ENCODE peak calls at places on chromosomes 5 and 9, in nine cellular contexts. One of them, this sample, is unnamed.

GRCh38 chr9:137968235-137968634 is 90.7 kb downstream of the CACNA1B start:
- DNase-seq in activated B cell treated with CpG ODN at 0.5 μM for 24 hours: no peak
- DNase-seq in H9: peak
- DNase-seq in astrocyte of the cerebellum: no peak
- DNase-seq in CD8-positive, alpha-beta T cell: no peak
- DNase-seq in stomach: peak
- DNase-seq in fibroblast of the aortic adventitia: no peak
- DNase-seq in GM13977: no peak
- DNase-seq in heart left ventricle: no peak
- DNase-seq in this sample: no peak

GRCh38 chr5:34490501-34491250 is 165.5 kb upstream of the RAI14 start:
- DNase-seq in CD8-positive, alpha-beta T cell: no peak
- DNase-seq in activated B cell treated with CpG ODN at 0.5 μM for 24 hours: no peak
- DNase-seq in H9: peak
- DNase-seq in GM13977: no peak
- DNase-seq in fibroblast of the aortic adventitia: no peak
- DNase-seq in heart left ventricle: no peak
- DNase-seq in astrocyte of the cerebellum: no peak
- DNase-seq in stomach: no peak
- DNase-seq in this sample: no peak

GRCh38 chr5:76592692-76593091 is 30.5 kb downstream of the F2RL2 start:
- DNase-seq in GM13977: no peak
- DNase-seq in astrocyte of the cerebellum: no peak
- DNase-seq in fibroblast of the aortic adventitia: no peak
- DNase-seq in heart left ventricle: no peak
- DNase-seq in CD8-positive, alpha-beta T cell: no peak
- DNase-seq in activated B cell treated with CpG ODN at 0.5 μM for 24 hours: no peak
- DNase-seq in stomach: no peak
- DNase-seq in H9: no peak
- DNase-seq in this sample: no peak

GRCh38 chr9:99666571-99666970 is 155.1 kb upstream of the NR4A3 start:
- DNase-seq in stomach: no peak
- DNase-seq in astrocyte of the cerebellum: no peak
- DNase-seq in CD8-positive, alpha-beta T cell: no peak
- DNase-seq in heart left ventricle: no peak
- DNase-seq in GM13977: no peak
- DNase-seq in fibroblast of the aortic adventitia: no peak
- DNase-seq in activated B cell treated with CpG ODN at 0.5 μM for 24 hours: no peak
- DNase-seq in H9: no peak
- DNase-seq in this sample: no peak

GRCh38 chr9:107819772-107820171 is 330.2 kb upstream of the KLF4 start:
- DNase-seq in H9: no peak
- DNase-seq in CD8-positive, alpha-beta T cell: no peak
- DNase-seq in GM13977: no peak
- DNase-seq in heart left ventricle: no peak
- DNase-seq in fibroblast of the aortic adventitia: no peak
- DNase-seq in astrocyte of the cerebellum: no peak
- DNase-seq in stomach: peak
- DNase-seq in activated B cell treated with CpG ODN at 0.5 μM for 24 hours: no peak
- DNase-seq in this sample: no peak

GRCh38 chr9:126671381-126671831 is 57.7 kb downstream of the LMX1B start:
- DNase-seq in fibroblast of the aortic adventitia: no peak
- DNase-seq in astrocyte of the cerebellum: no peak
- DNase-seq in H9: no peak
- DNase-seq in activated B cell treated with CpG ODN at 0.5 μM for 24 hours: no peak
- DNase-seq in GM13977: no peak
- DNase-seq in stomach: no peak
- DNase-seq in heart left ventricle: peak
- DNase-seq in CD8-positive, alpha-beta T cell: no peak
- DNase-seq in this sample: no peak

GRCh38 chr5:90747175-90747574 is 188.6 kb downstream of the ADGRV1 start:
- DNase-seq in stomach: no peak
- DNase-seq in H9: no peak
- DNase-seq in activated B cell treated with CpG ODN at 0.5 μM for 24 hours: no peak
- DNase-seq in astrocyte of the cerebellum: peak
- DNase-seq in heart left ventricle: no peak
- DNase-seq in fibroblast of the aortic adventitia: no peak
- DNase-seq in GM13977: no peak
- DNase-seq in CD8-positive, alpha-beta T cell: no peak
- DNase-seq in this sample: peak

GRCh38 chr9:70921126-70921525 is 200.3 kb downstream of the TRPM3 start:
- DNase-seq in GM13977: no peak
- DNase-seq in astrocyte of the cerebellum: peak
- DNase-seq in heart left ventricle: no peak
- DNase-seq in fibroblast of the aortic adventitia: peak
- DNase-seq in H9: no peak
- DNase-seq in CD8-positive, alpha-beta T cell: no peak
- DNase-seq in stomach: no peak
- DNase-seq in activated B cell treated with CpG ODN at 0.5 μM for 24 hours: no peak
- DNase-seq in this sample: no peak

GRCh38 chr9:125659954-125660353 is 47.1 kb downstream of the MAPKAP1 start:
- DNase-seq in GM13977: peak
- DNase-seq in astrocyte of the cerebellum: no peak
- DNase-seq in heart left ventricle: no peak
- DNase-seq in CD8-positive, alpha-beta T cell: no peak
- DNase-seq in activated B cell treated with CpG ODN at 0.5 μM for 24 hours: no peak
- DNase-seq in fibroblast of the aortic adventitia: peak
- DNase-seq in H9: no peak
- DNase-seq in stomach: no peak
- DNase-seq in this sample: no peak

GRCh38 chr5:74026310-74026709 is 400.3 kb downstream of the ARHGEF28 start:
- DNase-seq in stomach: no peak
- DNase-seq in GM13977: no peak
- DNase-seq in fibroblast of the aortic adventitia: no peak
- DNase-seq in activated B cell treated with CpG ODN at 0.5 μM for 24 hours: no peak
- DNase-seq in H9: no peak
- DNase-seq in CD8-positive, alpha-beta T cell: no peak
- DNase-seq in heart left ventricle: no peak
- DNase-seq in astrocyte of the cerebellum: no peak
- DNase-seq in this sample: no peak
- TF ChIP-seq CTCF in stomach: no peak
- TF ChIP-seq CTCF in GM13977: no peak
- TF ChIP-seq CTCF in fibroblast of the aortic adventitia: no peak
- TF ChIP-seq CTCF in activated B cell treated with CpG ODN at 0.5 μM for 24 hours: no peak
- TF ChIP-seq CTCF in H9: no peak
- TF ChIP-seq CTCF in CD8-positive, alpha-beta T cell: no peak
- TF ChIP-seq CTCF in heart left ventricle: no peak
- TF ChIP-seq CTCF in astrocyte of the cerebellum: no peak
- TF ChIP-seq CTCF in this sample: no peak

GRCh38 chr5:32473072-32473471 is 28.5 kb upstream of the ZFR start:
- DNase-seq in H9: no peak
- DNase-seq in heart left ventricle: no peak
- DNase-seq in fibroblast of the aortic adventitia: no peak
- DNase-seq in CD8-positive, alpha-beta T cell: no peak
- DNase-seq in astrocyte of the cerebellum: no peak
- DNase-seq in GM13977: no peak
- DNase-seq in stomach: no peak
- DNase-seq in activated B cell treated with CpG ODN at 0.5 μM for 24 hours: no peak
- DNase-seq in this sample: no peak

GRCh38 chr5:32474201-32474854 is 29.8 kb upstream of the ZFR start:
- DNase-seq in GM13977: no peak
- DNase-seq in stomach: no peak
- DNase-seq in H9: no peak
- DNase-seq in CD8-positive, alpha-beta T cell: no peak
- DNase-seq in activated B cell treated with CpG ODN at 0.5 μM for 24 hours: no peak
- DNase-seq in fibroblast of the aortic adventitia: no peak
- DNase-seq in astrocyte of the cerebellum: no peak
- DNase-seq in heart left ventricle: no peak
- DNase-seq in this sample: no peak

GRCh38 chr5:32475338-32476097 is 31.0 kb upstream of the ZFR start:
- DNase-seq in stomach: no peak
- DNase-seq in astrocyte of the cerebellum: no peak
- DNase-seq in CD8-positive, alpha-beta T cell: no peak
- DNase-seq in activated B cell treated with CpG ODN at 0.5 μM for 24 hours: no peak
- DNase-seq in GM13977: no peak
- DNase-seq in fibroblast of the aortic adventitia: no peak
- DNase-seq in H9: no peak
- DNase-seq in heart left ventricle: no peak
- DNase-seq in this sample: no peak

GRCh38 chr5:32476891-32477290 is 32.4 kb upstream of the ZFR start:
- DNase-seq in H9: no peak
- DNase-seq in fibroblast of the aortic adventitia: no peak
- DNase-seq in heart left ventricle: no peak
- DNase-seq in CD8-positive, alpha-beta T cell: no peak
- DNase-seq in stomach: no peak
- DNase-seq in astrocyte of the cerebellum: no peak
- DNase-seq in GM13977: no peak
- DNase-seq in activated B cell treated with CpG ODN at 0.5 μM for 24 hours: no peak
- DNase-seq in this sample: no peak

GRCh38 chr5:32471784-32472183 is 27.2 kb upstream of the ZFR start:
- DNase-seq in heart left ventricle: no peak
- DNase-seq in stomach: no peak
- DNase-seq in H9: no peak
- DNase-seq in activated B cell treated with CpG ODN at 0.5 μM for 24 hours: no peak
- DNase-seq in GM13977: no peak
- DNase-seq in CD8-positive, alpha-beta T cell: no peak
- DNase-seq in astrocyte of the cerebellum: no peak
- DNase-seq in fibroblast of the aortic adventitia: no peak
- DNase-seq in this sample: peak
- TF ChIP-seq CTCF in heart left ventricle: no peak
- TF ChIP-seq CTCF in stomach: no peak
- TF ChIP-seq CTCF in H9: no peak
- TF ChIP-seq CTCF in activated B cell treated with CpG ODN at 0.5 μM for 24 hours: no peak
- TF ChIP-seq CTCF in GM13977: peak
- TF ChIP-seq CTCF in CD8-positive, alpha-beta T cell: no peak
- TF ChIP-seq CTCF in astrocyte of the cerebellum: no peak
- TF ChIP-seq CTCF in fibroblast of the aortic adventitia: no peak
- TF ChIP-seq CTCF in this sample: no peak

GRCh38 chr5:114435220-114435481 is 73.3 kb downstream of the KCNN2 start:
- DNase-seq in stomach: no peak
- DNase-seq in H9: no peak
- DNase-seq in heart left ventricle: no peak
- DNase-seq in activated B cell treated with CpG ODN at 0.5 μM for 24 hours: no peak
- DNase-seq in GM13977: no peak
- DNase-seq in fibroblast of the aortic adventitia: no peak
- DNase-seq in astrocyte of the cerebellum: no peak
- DNase-seq in CD8-positive, alpha-beta T cell: no peak
- DNase-seq in this sample: no peak

GRCh38 chr5:114434396-114435219 is 72.7 kb downstream of the KCNN2 start:
- DNase-seq in activated B cell treated with CpG ODN at 0.5 μM for 24 hours: no peak
- DNase-seq in GM13977: peak
- DNase-seq in fibroblast of the aortic adventitia: no peak
- DNase-seq in stomach: no peak
- DNase-seq in heart left ventricle: no peak
- DNase-seq in H9: no peak
- DNase-seq in astrocyte of the cerebellum: no peak
- DNase-seq in CD8-positive, alpha-beta T cell: no peak
- DNase-seq in this sample: no peak

GRCh38 chr5:114427204-114427603 is 65.3 kb downstream of the KCNN2 start:
- DNase-seq in CD8-positive, alpha-beta T cell: no peak
- DNase-seq in activated B cell treated with CpG ODN at 0.5 μM for 24 hours: no peak
- DNase-seq in astrocyte of the cerebellum: no peak
- DNase-seq in H9: no peak
- DNase-seq in GM13977: no peak
- DNase-seq in fibroblast of the aortic adventitia: no peak
- DNase-seq in heart left ventricle: no peak
- DNase-seq in stomach: no peak
- DNase-seq in this sample: no peak

GRCh38 chr5:114435885-114436299 is 74.0 kb downstream of the KCNN2 start:
- DNase-seq in H9: no peak
- DNase-seq in GM13977: peak
- DNase-seq in CD8-positive, alpha-beta T cell: no peak
- DNase-seq in fibroblast of the aortic adventitia: no peak
- DNase-seq in astrocyte of the cerebellum: no peak
- DNase-seq in activated B cell treated with CpG ODN at 0.5 μM for 24 hours: no peak
- DNase-seq in heart left ventricle: no peak
- DNase-seq in stomach: no peak
- DNase-seq in this sample: no peak

DNA sequence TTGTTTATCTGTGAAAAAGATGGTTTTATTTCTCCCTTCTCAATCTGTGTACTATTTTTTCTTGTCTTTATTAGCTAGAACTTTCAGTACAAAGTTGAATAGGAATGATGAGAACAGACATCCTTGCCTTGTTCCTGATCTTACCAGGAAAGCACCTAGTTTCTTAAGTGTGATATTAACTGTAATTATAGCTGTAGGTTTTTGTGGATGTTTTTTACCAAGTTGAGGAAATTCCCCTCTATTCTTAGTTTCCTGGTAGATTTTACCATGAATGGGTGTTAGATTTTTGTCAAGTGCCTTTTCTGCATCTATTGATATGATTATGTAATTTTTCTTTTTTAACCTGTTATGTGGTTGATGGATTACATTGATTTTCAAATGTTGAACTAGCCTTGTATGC is 68.7 kb downstream of the KCNN2 start:
- DNase-seq in activated B cell treated with CpG ODN at 0.5 μM for 24 hours: no peak
- DNase-seq in fibroblast of the aortic adventitia: no peak
- DNase-seq in H9: no peak
- DNase-seq in astrocyte of the cerebellum: no peak
- DNase-seq in heart left ventricle: no peak
- DNase-seq in CD8-positive, alpha-beta T cell: no peak
- DNase-seq in GM13977: no peak
- DNase-seq in stomach: no peak
- DNase-seq in this sample: no peak
- TF ChIP-seq CTCF in activated B cell treated with CpG ODN at 0.5 μM for 24 hours: no peak
- TF ChIP-seq CTCF in fibroblast of the aortic adventitia: no peak
- TF ChIP-seq CTCF in H9: no peak
- TF ChIP-seq CTCF in astrocyte of the cerebellum: no peak
- TF ChIP-seq CTCF in heart left ventricle: no peak
- TF ChIP-seq CTCF in CD8-positive, alpha-beta T cell: no peak
- TF ChIP-seq CTCF in GM13977: no peak
- TF ChIP-seq CTCF in stomach: no peak
- TF ChIP-seq CTCF in this sample: no peak

GRCh38 chr9:89532944-89533343 is 35.0 kb upstream of the SEMA4D start:
- DNase-seq in astrocyte of the cerebellum: no peak
- DNase-seq in CD8-positive, alpha-beta T cell: no peak
- DNase-seq in heart left ventricle: no peak
- DNase-seq in stomach: no peak
- DNase-seq in H9: no peak
- DNase-seq in activated B cell treated with CpG ODN at 0.5 μM for 24 hours: no peak
- DNase-seq in fibroblast of the aortic adventitia: no peak
- DNase-seq in GM13977: no peak
- DNase-seq in this sample: no peak

GRCh38 chr9:89533396-89534187 is 35.7 kb upstream of the SEMA4D start:
- DNase-seq in heart left ventricle: no peak
- DNase-seq in H9: no peak
- DNase-seq in CD8-positive, alpha-beta T cell: no peak
- DNase-seq in stomach: no peak
- DNase-seq in fibroblast of the aortic adventitia: no peak
- DNase-seq in astrocyte of the cerebellum: no peak
- DNase-seq in activated B cell treated with CpG ODN at 0.5 μM for 24 hours: no peak
- DNase-seq in GM13977: no peak
- DNase-seq in this sample: no peak

GRCh38 chr9:89535461-89535860 is 37.5 kb upstream of the SEMA4D start:
- DNase-seq in astrocyte of the cerebellum: no peak
- DNase-seq in CD8-positive, alpha-beta T cell: no peak
- DNase-seq in H9: no peak
- DNase-seq in activated B cell treated with CpG ODN at 0.5 μM for 24 hours: no peak
- DNase-seq in stomach: no peak
- DNase-seq in fibroblast of the aortic adventitia: no peak
- DNase-seq in GM13977: no peak
- DNase-seq in heart left ventricle: no peak
- DNase-seq in this sample: no peak

GRCh38 chr9:89534888-89535287 is 37.0 kb upstream of the SEMA4D start:
- DNase-seq in heart left ventricle: no peak
- DNase-seq in stomach: no peak
- DNase-seq in GM13977: no peak
- DNase-seq in CD8-positive, alpha-beta T cell: no peak
- DNase-seq in astrocyte of the cerebellum: no peak
- DNase-seq in activated B cell treated with CpG ODN at 0.5 μM for 24 hours: no peak
- DNase-seq in fibroblast of the aortic adventitia: no peak
- DNase-seq in H9: no peak
- DNase-seq in this sample: no peak

GRCh38 chr9:89534464-89534863 is 36.6 kb upstream of the SEMA4D start:
- DNase-seq in activated B cell treated with CpG ODN at 0.5 μM for 24 hours: no peak
- DNase-seq in heart left ventricle: no peak
- DNase-seq in GM13977: no peak
- DNase-seq in CD8-positive, alpha-beta T cell: no peak
- DNase-seq in astrocyte of the cerebellum: no peak
- DNase-seq in stomach: no peak
- DNase-seq in fibroblast of the aortic adventitia: no peak
- DNase-seq in H9: no peak
- DNase-seq in this sample: no peak
- TF ChIP-seq CTCF in activated B cell treated with CpG ODN at 0.5 μM for 24 hours: no peak
- TF ChIP-seq CTCF in heart left ventricle: no peak
- TF ChIP-seq CTCF in GM13977: no peak
- TF ChIP-seq CTCF in CD8-positive, alpha-beta T cell: no peak
- TF ChIP-seq CTCF in astrocyte of the cerebellum: no peak
- TF ChIP-seq CTCF in stomach: no peak
- TF ChIP-seq CTCF in fibroblast of the aortic adventitia: no peak
- TF ChIP-seq CTCF in H9: no peak
- TF ChIP-seq CTCF in this sample: no peak